ENCODE peak calls at places on chromosomes 12 and 14, in nine cellular contexts. Q, M, V, S, W, G, C, K and O are unnamed samples.

GRCh38 chr12:131860472-131861260 is 32.5 kb downstream of the MMP17 start:
- DNase-seq in K (peak; percentile 57), C (no peak), G (peak; percentile 85), S (peak; percentile 76), W (peak; percentile 87), M (peak; percentile 66), V (no peak), Q (peak; percentile 55), O (no peak)

GRCh38 chr12:79424109-79424721 is 266.5 kb downstream of the PAWR start:
- DNase-seq in C (no peak), Q (no peak), W (peak; percentile 97), V (peak; percentile 71), S (no peak), K (peak; percentile 95), M (no peak), G (no peak), O (no peak)

GRCh38 chr14:96662116-96662901 is 134.9 kb upstream of the VRK1 start:
- DNase-seq in G (no peak), Q (no peak), W (no peak), K (no peak), C (no peak), S (no peak), V (no peak), M (no peak), O (no peak)

GRCh38 chr12:97142737-97143450 is 235.8 kb downstream of the NEDD1 start:
- DNase-seq in G (no peak), M (no peak), Q (no peak), S (no peak), K (no peak), W (no peak), V (no peak), C (no peak), O (peak; percentile 8)

GRCh38 chr12:57888407-57889157 is 42.1 kb upstream of the CTDSP2 start:
- DNase-seq in M (no peak), V (no peak), G (peak; percentile 72), C (no peak), Q (peak; percentile 46), K (peak; percentile 76), W (peak; percentile 88), S (no peak), O (peak; percentile 77)

GRCh38 chr12:131894981-131895639 is 688 bp downstream of the ULK1 start:
- DNase-seq in S (no peak), Q (no peak), G (peak; percentile 43), K (no peak), C (no peak), V (no peak), M (peak; percentile 35), W (peak; percentile 38), O (no peak)

GRCh38 chr12:50112456-50113218 is 601 bp downstream of the COX14 start:
- DNase-seq in C (no peak), K (no peak), M (peak; percentile 55), G (no peak), W (no peak), V (no peak), Q (no peak), S (no peak), O (peak; percentile 70)

GRCh38 chr14:89349196-89350008 is 67.6 kb downstream of the FOXN3 start:
- DNase-seq in M (no peak), G (peak; percentile 79), Q (no peak), S (peak; percentile 66), V (no peak), W (no peak), K (no peak), C (peak; percentile 34), O (peak; percentile 22)

GRCh38 chr14:22656226-22656625 is 12.1 kb upstream of the OR6J1 start:
- DNase-seq in V (no peak), S (no peak), C (no peak), M (no peak), W (no peak), K (no peak), G (no peak), Q (no peak), O (no peak)

GRCh38 chr12:133108150-133108549 is 21.9 kb downstream of the ZNF891 start:
- DNase-seq in W (no peak), K (no peak), Q (no peak), C (no peak), G (no peak), V (no peak), S (no peak), M (no peak), O (no peak)
- H3K9me3 ChIP-seq in W (peaks cover 46% of the 10 kb centered on the region), K (peaks cover 79% of the 10 kb centered on the region), Q (peaks cover 88% of the 10 kb centered on the region), C (peaks cover 66% of the 10 kb centered on the region), G (peaks cover 86% of the 10 kb centered on the region), V (peaks cover 51% of the 10 kb centered on the region), S (peaks cover 99% of the 10 kb centered on the region), M (peaks cover 27% of the 10 kb centered on the region), O (peaks cover 38% of the 10 kb centered on the region)

DNA sequence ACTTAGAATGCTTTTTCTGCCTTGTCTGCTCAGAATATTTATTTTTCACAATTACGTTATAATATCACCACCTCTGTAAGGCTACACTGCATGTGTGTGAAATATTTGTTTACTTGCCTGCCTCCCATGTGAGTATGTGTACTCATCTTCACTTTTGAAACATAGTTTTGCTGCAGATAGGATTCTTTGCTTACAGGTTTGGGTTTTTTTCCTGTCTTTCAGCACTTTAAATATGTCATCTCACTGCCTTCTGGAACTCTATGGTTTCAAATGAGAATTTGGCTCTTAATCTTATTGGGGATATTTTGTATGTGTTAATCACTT is 10.9 kb downstream of the G2E3 start:
- DNase-seq in V (no peak), G (no peak), S (no peak), M (no peak), W (no peak), Q (no peak), C (no peak), K (no peak), O (no peak)
- H3K27ac ChIP-seq in V (no peak overlapping the region), G (no peak overlapping the region), S (no peak overlapping the region), M (peak overlapping the region; percentile 33), W (no peak overlapping the region), Q (no peak overlapping the region), C (no peak overlapping the region), K (no peak overlapping the region), O (no peak overlapping the region)

DNA sequence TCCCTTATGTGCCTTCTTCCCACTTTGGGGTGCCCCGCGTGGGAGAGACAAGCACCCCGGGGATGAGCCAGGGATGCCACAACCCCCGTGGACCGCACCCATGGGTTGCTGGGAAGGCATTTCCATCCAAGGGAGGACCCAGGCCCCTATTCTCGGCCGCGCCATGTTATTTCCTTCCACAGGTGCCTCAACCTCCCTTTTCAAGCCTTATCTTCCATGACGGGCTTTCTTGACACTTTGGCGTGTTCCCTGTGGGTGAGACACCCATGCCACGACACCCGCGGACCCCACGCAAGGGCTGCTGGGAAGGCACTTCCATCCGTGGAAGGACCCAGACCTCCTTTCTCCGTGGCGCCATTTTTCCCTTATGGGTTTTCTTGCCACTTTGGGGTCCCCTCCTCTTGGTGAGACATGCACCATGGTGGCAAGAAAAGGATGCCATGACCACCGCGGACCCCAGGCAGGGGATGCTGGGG is 269.2 kb downstream of the ALG10 start:
- DNase-seq in C (no peak), V (no peak), K (no peak), W (no peak), G (no peak), S (no peak), M (no peak), Q (no peak), O (peak; percentile 1)
- H3K9me3 ChIP-seq in C (no peaks in the 10 kb centered on the region), V (peaks cover 100% of the 10 kb centered on the region), K (peaks cover 81% of the 10 kb centered on the region), W (no peaks in the 10 kb centered on the region), G (peaks cover 55% of the 10 kb centered on the region), S (no peaks in the 10 kb centered on the region), M (no peaks in the 10 kb centered on the region), Q (no peaks in the 10 kb centered on the region), O (no peaks in the 10 kb centered on the region)

GRCh38 chr12:56616244-56616643 is 13.9 kb downstream of the BAZ2A start:
- DNase-seq in W (no peak), K (no peak), V (no peak), Q (no peak), G (no peak), S (no peak), C (no peak), M (no peak), O (no peak)

GRCh38 chr12:56622535-56622934 is 7.6 kb downstream of the BAZ2A start:
- DNase-seq in M (no peak), W (peak; percentile 25), G (no peak), K (no peak), S (no peak), C (no peak), Q (no peak), V (no peak), O (no peak)

GRCh38 chr12:56614627-56615026 is 15.5 kb downstream of the BAZ2A start:
- DNase-seq in M (no peak), V (no peak), C (no peak), Q (no peak), S (no peak), K (no peak), W (no peak), G (no peak), O (no peak)

GRCh38 chr12:56616924-56617323 is 13.2 kb downstream of the BAZ2A start:
- DNase-seq in Q (no peak), C (no peak), S (no peak), W (no peak), G (no peak), K (no peak), V (no peak), M (no peak), O (no peak)
- H3K27ac ChIP-seq in Q (no peak overlapping the region), C (no peak overlapping the region), S (peak overlapping the region; percentile 51), W (no peak overlapping the region), G (no peak overlapping the region), K (no peak overlapping the region), V (no peak overlapping the region), M (peak overlapping the region; percentile 15), O (no peak overlapping the region)

GRCh38 chr14:106277503-106277902 is 751.1 kb downstream of the TMEM121 start:
- DNase-seq in S (no peak), W (no peak), G (no peak), M (peak; percentile 49), C (no peak), K (no peak), V (no peak), Q (no peak), O (no peak)

GRCh38 chr14:106276326-106277267 is 750.2 kb downstream of the TMEM121 start:
- DNase-seq in M (no peak), C (peak; percentile 62), K (no peak), S (no peak), W (no peak), Q (peak; percentile 34), V (no peak), G (no peak), O (no peak)
- H3K9me3 ChIP-seq in M (no peaks in the 10 kb centered on the region), C (no peaks in the 10 kb centered on the region), K (peaks cover 21% of the 10 kb centered on the region), S (no peaks in the 10 kb centered on the region), W (no peaks in the 10 kb centered on the region), Q (no peaks in the 10 kb centered on the region), V (peaks cover 33% of the 10 kb centered on the region), G (peaks cover 92% of the 10 kb centered on the region), O (no peaks in the 10 kb centered on the region)